ENCODE peak calls at places on chromosomes 12 and 14, in four cellular contexts. A is adrenal gland; O is left ventricle myocardium inferior; S is CD8-positive, alpha-beta memory T cell. Q is an unnamed sample. For H3K9me3, the result is how much of the 10 kb centered on the place peaks cover.

GRCh38 chr12:46549527-46550265 is 177.1 kb upstream of the SLC38A2 start:
- DNase-seq in A (no peak), O (no peak), S (no peak), Q (no peak)

GRCh38 chr14:84544486-84544885 is 985.5 kb upstream of the FLRT2 start:
- DNase-seq in A (no peak), O (no peak), S (no peak), Q (no peak)

GRCh38 chr14:39097159-39097558 is 5.9 kb downstream of the SEC23A start:
- DNase-seq in A (no peak), O (no peak), S (no peak), Q (peak)

GRCh38 chr12:75994069-75994740 is 37.4 kb downstream of the PHLDA1 start:
- DNase-seq in A (no peak), O (no peak), S (no peak), Q (no peak)

GRCh38 chr14:104843006-104843405 is 22.1 kb upstream of the CEP170B start:
- DNase-seq in A (no peak), O (no peak), S (no peak), Q (no peak)

GRCh38 chr12:78359530-78359929 is 505.0 kb upstream of the SYT1 start:
- DNase-seq in A (peak), O (no peak), S (no peak), Q (no peak)

GRCh38 chr12:63064080-63064479 is 86.9 kb downstream of the AVPR1A start:
- DNase-seq in A (no peak), O (no peak), S (no peak), Q (no peak)

GRCh38 chr14:90500665-90501370 is 104.0 kb downstream of the CALM1 start:
- DNase-seq in A (no peak), O (no peak), S (no peak), Q (no peak)

GRCh38 chr12:95624544-95624943 is 73.3 kb upstream of the USP44 start:
- DNase-seq in A (no peak), O (no peak), S (no peak), Q (no peak)

GRCh38 chr12:31959051-31959700 is at the start of gene RESF1:
- DNase-seq in A (peak), O (peak), S (peak), Q (peak)

GRCh38 chr12:40105515-40106201 is at the start of gene SLC2A13:
- DNase-seq in A (peak), O (peak), S (peak), Q (peak)

GRCh38 chr12:42807251-42807650 is 217.7 kb upstream of the PRICKLE1 start:
- DNase-seq in A (no peak), O (no peak), S (no peak), Q (no peak)

GRCh38 chr12:125889742-125890141 is 824.5 kb downstream of the AACS start:
- DNase-seq in A (no peak), O (no peak), S (no peak), Q (no peak)

GRCh38 chr14:50769893-50770500 is 61.0 kb downstream of the NIN start:
- DNase-seq in A (no peak), O (no peak), S (no peak), Q (no peak)

GRCh38 chr14:55115433-55115832 is 13.6 kb upstream of the LGALS3 start:
- DNase-seq in A (no peak), O (no peak), S (no peak), Q (no peak)

GRCh38 chr12:64169999-64170398 is 52.1 kb downstream of the KICS2 start:
- DNase-seq in A (no peak), O (no peak), S (no peak), Q (no peak)

GRCh38 chr12:56079729-56080555 is at the start of gene ERBB3:
- DNase-seq in A (peak), O (peak), S (peak), Q (peak)

GRCh38 chr12:122837306-122838265 is 2.3 kb downstream of the HIP1R start:
- DNase-seq in A (no peak), O (no peak), S (no peak), Q (peak)

DNA sequence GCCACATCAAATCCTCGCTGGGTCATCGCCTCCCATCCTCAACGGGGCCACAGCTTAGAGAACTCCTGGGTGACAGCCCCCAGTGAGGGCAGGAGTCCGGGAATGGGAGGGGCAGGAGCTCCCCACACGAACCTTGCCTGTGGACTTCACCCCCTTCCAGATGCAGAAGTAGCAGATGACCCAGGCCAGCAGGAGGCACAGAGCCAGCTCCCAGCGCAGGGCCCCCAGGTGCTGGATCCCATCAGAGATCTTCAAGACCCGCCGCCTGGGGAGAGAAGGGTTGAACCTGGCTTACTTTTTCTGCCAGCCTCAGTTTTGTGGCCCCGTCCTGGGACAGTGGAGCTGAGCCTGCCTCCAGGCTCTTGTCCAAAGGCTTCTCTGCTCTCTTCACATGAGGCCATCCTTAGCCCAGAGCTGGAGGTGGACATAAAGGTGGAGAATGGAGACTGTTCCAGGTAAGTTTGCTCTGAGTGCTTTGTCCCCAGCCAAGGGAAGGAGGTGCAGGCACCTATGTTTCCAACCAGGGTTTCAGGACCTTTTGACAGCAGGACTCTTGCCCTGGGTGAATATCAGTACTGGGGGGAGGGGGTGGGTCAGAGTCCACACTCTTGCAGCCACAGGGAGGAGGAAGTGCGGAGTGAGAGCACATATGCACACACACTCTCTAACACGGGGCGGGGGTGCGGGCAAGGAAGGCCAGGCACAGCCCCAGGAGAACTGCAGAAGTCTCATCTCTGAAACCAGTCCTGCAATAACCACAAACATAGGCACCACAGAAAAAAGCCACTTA is 23.3 kb upstream of the SLC6A12 start:
- DNase-seq in A (no peak), O (no peak), S (no peak), Q (peak)
- H3K4me3 ChIP-seq in A (no peak), O (no peak), S (no peak), Q (peak)

GRCh38 chr12:66571361-66571760 is 107.5 kb downstream of the GRIP1 start:
- DNase-seq in A (no peak), O (no peak), S (no peak), Q (no peak)

GRCh38 chr12:66572845-66573244 is 106.0 kb downstream of the GRIP1 start:
- DNase-seq in A (no peak), O (no peak), S (no peak), Q (no peak)

GRCh38 chr12:66573605-66574004 is 105.3 kb downstream of the GRIP1 start:
- DNase-seq in A (no peak), O (no peak), S (no peak), Q (no peak)
- H3K27ac ChIP-seq in A (no peak), O (no peak), S (no peak), Q (no peak)

DNA sequence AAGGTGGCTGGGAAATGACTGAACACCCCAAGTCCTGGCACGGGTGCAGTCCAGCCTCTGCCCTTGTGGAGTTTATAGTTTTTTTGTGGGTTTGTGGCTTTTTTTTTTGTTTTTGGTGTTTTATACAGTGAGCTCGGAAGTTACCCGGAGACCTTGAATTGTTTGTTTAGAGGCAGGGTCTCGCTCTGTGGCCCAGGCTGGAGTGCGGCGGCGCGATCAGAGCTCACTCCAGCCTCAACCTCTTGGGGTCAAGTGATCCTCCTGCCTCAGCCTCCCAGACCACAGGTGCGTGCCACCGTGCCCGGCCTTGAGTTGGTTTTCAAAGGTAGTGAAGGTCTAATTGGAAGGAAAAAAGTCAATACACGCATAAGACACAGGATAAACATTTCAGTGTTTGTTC is 879 bp upstream of the ANHX start:
- DNase-seq in A (no peak), O (no peak), S (no peak), Q (no peak)
- H3K9me3 ChIP-seq in A (under half), O (under half), S (under half), Q (under half)

GRCh38 chr14:60249321-60250251 is 565 bp downstream of the PPM1A start:
- DNase-seq in A (peak), O (peak), S (peak), Q (peak)

GRCh38 chr14:60253649-60254048 is 4.6 kb downstream of the PPM1A start:
- DNase-seq in A (no peak), O (no peak), S (no peak), Q (peak)

GRCh38 chr14:60250318-60251035 is 1.5 kb downstream of the PPM1A start:
- DNase-seq in A (no peak), O (no peak), S (no peak), Q (peak)

GRCh38 chr14:60252630-60253029 is 3.6 kb downstream of the PPM1A start:
- DNase-seq in A (no peak), O (no peak), S (no peak), Q (peak)

DNA sequence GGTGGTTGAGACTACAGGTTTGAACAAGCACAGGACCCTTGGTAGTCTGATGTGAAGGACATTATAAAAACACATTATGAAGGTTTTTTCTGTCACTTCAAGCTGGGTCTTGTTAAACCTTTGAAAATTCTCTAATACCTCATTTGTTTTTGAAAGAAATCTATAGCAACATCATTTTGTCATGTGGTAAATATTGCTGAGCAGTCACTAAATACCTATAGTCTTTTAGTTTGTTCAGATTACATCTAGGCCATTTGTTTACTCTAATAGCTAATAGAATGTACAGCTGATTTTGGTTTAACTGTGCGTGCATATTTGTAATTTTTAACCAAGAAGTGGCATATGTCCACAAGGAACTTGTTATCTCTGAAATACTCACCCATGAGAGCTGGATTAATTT is 2.9 kb downstream of the PPM1A start:
- DNase-seq in A (no peak), O (no peak), S (no peak), Q (no peak)
- H3K4me3 ChIP-seq in A (no peak), O (peak), S (no peak), Q (no peak)

GRCh38 chr14:72614891-72615410 is 278.9 kb downstream of the DPF3 start:
- DNase-seq in A (no peak), O (no peak), S (no peak), Q (no peak)

GRCh38 chr14:72611956-72612500 is 281.9 kb downstream of the DPF3 start:
- DNase-seq in A (no peak), O (no peak), S (no peak), Q (no peak)

GRCh38 chr14:72614365-72614764 is 279.5 kb downstream of the DPF3 start:
- DNase-seq in A (no peak), O (no peak), S (no peak), Q (no peak)

GRCh38 chr14:72613975-72614319 is 280.0 kb downstream of the DPF3 start:
- DNase-seq in A (no peak), O (no peak), S (no peak), Q (no peak)

GRCh38 chr14:72613196-72613974 is 280.5 kb downstream of the DPF3 start:
- DNase-seq in A (peak), O (peak), S (no peak), Q (no peak)
- H3K27ac ChIP-seq in A (no peak), O (peak), S (no peak), Q (no peak)

GRCh38 chr14:79951572-79951971 is 259.7 kb downstream of the DIO2 start:
- DNase-seq in A (no peak), O (no peak), S (no peak), Q (no peak)

GRCh38 chr14:79949906-79950305 is 261.4 kb downstream of the DIO2 start:
- DNase-seq in A (no peak), O (no peak), S (no peak), Q (no peak)

GRCh38 chr14:79947440-79947839 is 263.9 kb downstream of the DIO2 start:
- DNase-seq in A (no peak), O (no peak), S (no peak), Q (no peak)
- H3K9me3 ChIP-seq in A (under half), O (under half), S (under half), Q (under half)